ENCODE peak calls at places on chromosomes 1 and 21, in five cellular contexts. H, S, C, G and E are unnamed samples.

GRCh38 chr1:201137579-201138310 is 10.8 kb upstream of the ASCL5 start:
- DNase-seq in H (peak), S (peak), C (peak), G (peak), E (peak)

GRCh38 chr1:28150125-28150780 is 26.2 kb downstream of the PTAFR start:
- DNase-seq in H (no peak), S (no peak), C (no peak), G (no peak), E (no peak)

GRCh38 chr1:180988221-180988826 is 34.3 kb downstream of the STX6 start:
- DNase-seq in H (no peak), S (no peak), C (no peak), G (no peak), E (no peak)

GRCh38 chr1:201283836-201284553 is 689 bp downstream of the PKP1 start:
- DNase-seq in H (no peak), S (no peak), C (peak), G (no peak), E (no peak)

GRCh38 chr1:34549199-34549598 is 205.6 kb upstream of the GJB5 start:
- DNase-seq in H (peak), S (no peak), C (peak), G (no peak), E (no peak)

GRCh38 chr1:30422251-30422650 is 301.1 kb downstream of the MATN1 start:
- DNase-seq in H (no peak), S (no peak), C (no peak), G (no peak), E (no peak)

GRCh38 chr1:48870596-48870995 is 93.9 kb upstream of the BEND5 start:
- DNase-seq in H (no peak), S (no peak), C (no peak), G (no peak), E (no peak)

GRCh38 chr1:77014396-77014795 is 147.1 kb downstream of the ST6GALNAC5 start:
- DNase-seq in H (no peak), S (no peak), C (no peak), G (no peak), E (no peak)

GRCh38 chr1:229070168-229070567 is 200.7 kb upstream of the RAB4A start:
- DNase-seq in H (peak), S (peak), C (peak), G (peak), E (peak)

GRCh38 chr1:90204780-90205179 is 209.9 kb downstream of the ZNF326 start:
- DNase-seq in H (no peak), S (no peak), C (no peak), G (no peak), E (no peak)

GRCh38 chr1:10973552-10973951 is 38.9 kb upstream of the TARDBP start:
- DNase-seq in H (no peak), S (peak), C (peak), G (peak), E (peak)

GRCh38 chr1:17744666-17745563 is 10.2 kb upstream of the ACTL8 start:
- DNase-seq in H (no peak), S (no peak), C (no peak), G (no peak), E (no peak)

GRCh38 chr1:23283660-23284602 is 60.2 kb downstream of the HNRNPR start:
- DNase-seq in H (no peak), S (no peak), C (no peak), G (no peak), E (no peak)

GRCh38 chr1:25019351-25020172 is 89.5 kb upstream of the RUNX3 start:
- DNase-seq in H (no peak), S (no peak), C (no peak), G (no peak), E (no peak)

GRCh38 chr1:230704830-230705229 is 9.1 kb downstream of the AGT start:
- DNase-seq in H (no peak), S (no peak), C (no peak), G (no peak), E (no peak)

GRCh38 chr1:230169454-230170152 is 102.6 kb downstream of the GALNT2 start:
- DNase-seq in H (no peak), S (no peak), C (no peak), G (no peak), E (no peak)

GRCh38 chr1:167663002-167663772 is 33.2 kb downstream of the RCSD1 start:
- DNase-seq in H (peak), S (peak), C (peak), G (peak), E (peak)

GRCh38 chr1:58524353-58524945 is 22.1 kb downstream of the OMA1 start:
- DNase-seq in H (no peak), S (no peak), C (no peak), G (no peak), E (no peak)

GRCh38 chr1:59505596-59506028 is 208.7 kb downstream of the FGGY start:
- DNase-seq in H (no peak), S (no peak), C (no peak), G (no peak), E (peak)

GRCh38 chr1:118504231-118504644 is 319.2 kb upstream of the SPAG17 start:
- DNase-seq in H (no peak), S (no peak), C (no peak), G (no peak), E (no peak)

GRCh38 chr1:159091547-159092397 is 15.2 kb upstream of the AIM2 start:
- DNase-seq in H (no peak), S (no peak), C (peak), G (no peak), E (peak)

GRCh38 chr21:43812139-43812821 is 22.9 kb downstream of the RRP1 start:
- DNase-seq in H (no peak), S (no peak), C (peak), G (no peak), E (peak)

GRCh38 chr1:34858901-34859441 is 578 bp downstream of the SMIM12 start:
- DNase-seq in H (no peak), S (no peak), C (no peak), G (no peak), E (peak)

GRCh38 chr1:97796716-97797115 is 124.1 kb downstream of the DPYD start:
- DNase-seq in H (no peak), S (no peak), C (no peak), G (no peak), E (no peak)

GRCh38 chr1:57424231-57425027 is 569 bp upstream of the DAB1 start:
- DNase-seq in H (no peak), S (peak), C (no peak), G (peak), E (peak)

GRCh38 chr1:242178924-242179708 is 180.2 kb upstream of the MAP1LC3C start:
- DNase-seq in H (no peak), S (no peak), C (no peak), G (no peak), E (no peak)

GRCh38 chr1:18770799-18771198 is 88.7 kb downstream of the TAS1R2 start:
- DNase-seq in H (no peak), S (no peak), C (no peak), G (no peak), E (no peak)

GRCh38 chr1:38004284-38005101 is 821 bp downstream of the FHL3 start:
- DNase-seq in H (peak), S (no peak), C (no peak), G (no peak), E (no peak)

GRCh38 chr1:205285391-205286101 is 36.0 kb downstream of the NUAK2 start:
- DNase-seq in H (no peak), S (no peak), C (no peak), G (no peak), E (no peak)

GRCh38 chr1:197156692-197157091 is 10.2 kb upstream of the ASPM start:
- DNase-seq in H (no peak), S (no peak), C (no peak), G (no peak), E (no peak)

GRCh38 chr1:197152662-197153061 is 6.2 kb upstream of the ASPM start:
- DNase-seq in H (no peak), S (no peak), C (no peak), G (no peak), E (no peak)

GRCh38 chr1:167121375-167122120 is 27.7 kb downstream of the STYXL2 start:
- DNase-seq in H (peak), S (no peak), C (peak), G (no peak), E (no peak)

GRCh38 chr1:152479792-152480595 is 30.6 kb upstream of the LCE5A start:
- DNase-seq in H (peak), S (peak), C (no peak), G (peak), E (no peak)

GRCh38 chr21:38766987-38767722 is 38.6 kb upstream of the ETS2 start:
- DNase-seq in H (peak), S (no peak), C (peak), G (no peak), E (peak)

GRCh38 chr1:206839857-206840256 is 25.6 kb upstream of the IL20 start:
- DNase-seq in H (no peak), S (no peak), C (no peak), G (no peak), E (no peak)

GRCh38 chr1:58732087-58732486 is 32.2 kb upstream of the MYSM1 start:
- DNase-seq in H (no peak), S (no peak), C (no peak), G (no peak), E (no peak)

GRCh38 chr1:39981957-39982356 is 27.0 kb downstream of the MFSD2A start:
- DNase-seq in H (peak), S (no peak), C (peak), G (no peak), E (peak)

GRCh38 chr1:165911609-165912281 is 84.3 kb downstream of the UCK2 start:
- DNase-seq in H (no peak), S (no peak), C (no peak), G (no peak), E (no peak)
- H3K27ac ChIP-seq in H (no peak), S (peak), C (no peak), G (no peak), E (no peak)

GRCh38 chr21:26028183-26028582 is 142.4 kb downstream of the APP start:
- DNase-seq in H (no peak), S (no peak), C (no peak), G (no peak), E (no peak)

GRCh38 chr21:26027696-26028095 is 142.9 kb downstream of the APP start:
- DNase-seq in H (no peak), S (no peak), C (no peak), G (no peak), E (peak)

GRCh38 chr21:26026113-26026512 is 144.5 kb downstream of the APP start:
- DNase-seq in H (no peak), S (no peak), C (no peak), G (no peak), E (no peak)
- H3K27ac ChIP-seq in H (no peak), S (no peak), C (no peak), G (no peak), E (no peak)

GRCh38 chr1:56410405-56410804 is 169.0 kb downstream of the PLPP3 start:
- DNase-seq in H (no peak), S (no peak), C (no peak), G (no peak), E (no peak)

GRCh38 chr1:56411484-56412180 is 167.7 kb downstream of the PLPP3 start:
- DNase-seq in H (no peak), S (peak), C (no peak), G (peak), E (no peak)

GRCh38 chr1:56409112-56409691 is 170.2 kb downstream of the PLPP3 start:
- DNase-seq in H (peak), S (peak), C (peak), G (peak), E (peak)

GRCh38 chr1:56413671-56414199 is 165.6 kb downstream of the PLPP3 start:
- DNase-seq in H (no peak), S (no peak), C (no peak), G (no peak), E (no peak)

DNA sequence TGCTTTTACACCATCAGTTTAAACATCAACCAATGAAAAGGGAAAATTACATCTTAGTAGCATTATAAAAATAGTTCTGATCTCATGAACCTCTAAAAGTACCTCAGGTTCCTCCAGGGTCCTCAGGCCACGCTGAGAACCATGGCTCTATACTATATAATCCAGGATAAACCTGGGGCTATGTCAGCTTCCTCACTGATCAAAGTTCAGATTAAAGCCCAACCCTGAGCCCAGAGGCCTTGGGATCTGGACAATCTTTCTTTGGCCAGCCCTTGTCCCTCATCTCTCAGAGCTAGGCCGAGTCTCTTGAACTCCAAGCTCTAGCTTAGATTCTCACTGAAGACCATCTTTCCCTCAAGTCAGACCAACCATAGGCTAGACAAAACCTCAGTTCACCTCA is 168.3 kb downstream of the PLPP3 start:
- DNase-seq in H (no peak), S (no peak), C (no peak), G (no peak), E (no peak)
- H3K27ac ChIP-seq in H (no peak), S (peak), C (no peak), G (peak), E (no peak)

DNA sequence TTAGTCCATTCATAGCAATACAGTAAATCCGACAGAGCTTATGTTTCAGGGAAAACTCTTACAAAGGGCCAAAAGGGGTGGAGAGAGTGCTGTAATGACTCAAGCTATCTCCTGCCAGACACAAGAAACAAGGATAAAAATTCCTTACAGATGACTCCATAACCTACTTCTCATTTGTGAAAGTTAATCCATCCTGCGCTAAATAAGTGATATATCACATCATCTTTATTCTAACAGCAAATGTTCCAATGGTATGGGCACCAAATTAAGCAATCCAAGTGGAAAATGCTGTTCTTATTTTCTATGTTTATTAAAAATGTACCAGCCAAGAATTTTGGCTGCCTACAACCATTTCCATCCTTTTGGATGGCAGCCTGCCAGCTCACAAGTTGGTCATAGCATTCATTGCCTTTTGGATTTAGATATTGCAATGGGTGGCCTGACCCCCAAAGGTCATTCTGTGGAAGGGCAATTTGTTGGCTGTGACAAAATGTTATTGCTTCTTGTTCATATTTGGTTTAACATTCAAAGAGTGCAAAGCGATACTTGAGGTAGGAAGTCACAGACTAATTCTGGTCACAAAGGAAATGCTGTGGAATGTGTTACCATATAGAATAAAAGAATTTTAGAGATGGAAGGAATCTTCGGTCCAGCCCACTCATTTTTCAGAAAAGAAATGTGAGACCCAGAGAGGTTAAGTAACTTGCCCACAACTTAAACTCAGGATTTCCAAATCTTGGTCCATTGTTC is 2.8 kb upstream of the ENAH start:
- DNase-seq in H (peak), S (peak), C (peak), G (no peak), E (peak)
- H3K27ac ChIP-seq in H (peak), S (peak), C (peak), G (peak), E (peak)

DNA sequence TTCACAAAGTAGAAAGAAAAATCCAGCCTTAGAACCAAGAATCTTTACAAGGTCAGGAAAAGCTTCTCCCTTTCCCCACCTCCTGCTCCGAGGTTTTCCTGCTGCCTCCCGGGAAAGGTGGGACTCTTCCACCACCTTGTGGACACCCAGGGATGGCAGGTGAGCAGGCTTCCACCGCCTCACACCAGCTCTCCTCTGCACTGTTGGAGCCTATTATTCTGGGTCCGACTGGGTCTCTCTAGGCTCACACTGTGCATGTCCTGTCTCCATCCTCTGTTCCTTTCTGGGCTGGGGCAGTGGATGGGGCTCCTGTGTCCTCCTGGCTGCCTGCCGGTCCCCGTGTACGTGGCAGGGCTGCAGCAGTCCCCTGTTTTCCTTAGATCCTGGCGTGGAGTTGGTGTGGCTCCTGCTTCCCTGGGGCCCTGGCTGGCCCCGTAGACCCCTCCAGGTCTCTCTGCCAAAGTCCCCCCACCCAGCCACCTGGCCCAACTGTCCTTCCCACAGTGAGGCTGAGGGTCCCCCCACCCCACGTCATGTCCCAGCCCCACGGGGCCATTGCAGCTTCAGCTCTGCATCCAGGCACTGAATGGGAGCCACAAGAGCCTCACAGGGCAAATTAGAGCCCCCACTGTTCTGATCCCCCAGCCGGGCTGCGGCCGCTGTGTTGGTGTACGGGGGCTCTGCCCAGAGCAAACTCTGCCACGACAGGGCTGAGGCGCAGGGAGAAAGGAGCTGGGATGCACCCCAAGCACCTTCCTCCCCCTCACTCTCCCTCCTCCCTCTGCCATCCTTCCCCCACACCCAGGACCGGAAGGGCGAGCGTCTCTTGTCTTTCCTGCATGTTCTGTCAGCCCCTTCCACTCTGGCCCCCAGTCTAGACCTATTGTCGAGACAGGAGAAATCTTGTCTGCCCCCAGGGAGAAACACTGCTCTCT is 3.3 kb upstream of the SLC45A1 start:
- DNase-seq in H (peak), S (peak), C (peak), G (peak), E (peak)
- H3K27ac ChIP-seq in H (peak), S (no peak), C (no peak), G (no peak), E (no peak)

GRCh38 chr1:8120693-8121260 is 94.7 kb upstream of the ERRFI1 start:
- DNase-seq in H (peak), S (no peak), C (peak), G (no peak), E (no peak)
- H3K27ac ChIP-seq in H (peak), S (peak), C (peak), G (peak), E (no peak)